ENCODE peak calls at places on chromosomes 7 and 10, in ten cellular contexts. F is nephron progenitor cell, T is BJ, E is RWPE2, M is thoracic aorta, J is MM.1S, I is right lobe of liver, B is astrocyte, G is fibroblast of lung, U is kidney. H is an unnamed sample.
A peak's percentile ranks its signal among the peaks of the same experiment; 100 is the strongest.

GRCh38 chr10:86316274-86316835 is 50.2 kb downstream of the GRID1 start:
- DNase-seq in F (no peak), T (no peak), E (peak; percentile 18), M (no peak), J (no peak), I (no peak), B (no peak), G (no peak), U (no peak), H (no peak)

GRCh38 chr7:105454058-105454739 is 65.5 kb upstream of the SRPK2 start:
- DNase-seq in F (no peak), T (peak; percentile 96), E (no peak), M (no peak), J (no peak), I (no peak), B (peak; percentile 89), G (peak; percentile 58), U (no peak), H (no peak)

GRCh38 chr7:57407125-57407524 is 42.9 kb upstream of the ZNF716 start:
- DNase-seq in F (no peak), T (no peak), E (no peak), M (no peak), J (no peak), I (no peak), B (no peak), G (no peak), U (no peak), H (peak; percentile 0)

GRCh38 chr7:111238891-111239290 is 148.0 kb downstream of the LRRN3 start:
- DNase-seq in F (no peak), T (no peak), E (no peak), M (no peak), J (no peak), I (no peak), B (peak; percentile 76), G (peak; percentile 76), U (no peak), H (no peak)

GRCh38 chr10:23643396-23643795 is 204.5 kb downstream of the OTUD1 start:
- DNase-seq in F (no peak), T (no peak), E (no peak), M (no peak), J (no peak), I (no peak), B (no peak), G (peak; percentile 53), U (no peak), H (no peak)

GRCh38 chr10:116779076-116779687 is 36.8 kb upstream of the HSPA12A start:
- DNase-seq in F (no peak), T (no peak), E (no peak), M (no peak), J (no peak), I (no peak), B (peak; percentile 17), G (peak; percentile 19), U (no peak), H (no peak)

GRCh38 chr7:18895456-18895855 is 222.0 kb downstream of the TWIST1 start:
- DNase-seq in F (no peak), T (peak; percentile 31), E (no peak), M (no peak), J (no peak), I (no peak), B (peak; percentile 84), G (peak; percentile 66), U (no peak), H (no peak)

GRCh38 chr10:22670796-22671195 is 43.6 kb downstream of the PIP4K2A start:
- DNase-seq in F (no peak), T (no peak), E (no peak), M (no peak), J (no peak), I (no peak), B (peak; percentile 67), G (peak; percentile 43), U (no peak), H (no peak)

GRCh38 chr10:101070098-101070497 is 8.3 kb downstream of the KAZALD1 start:
- DNase-seq in F (no peak), T (no peak), E (no peak), M (no peak), J (no peak), I (no peak), B (no peak), G (no peak), U (no peak), H (no peak)

GRCh38 chr7:964401-965231 is 10.1 kb upstream of the ADAP1 start:
- DNase-seq in F (no peak), T (no peak), E (peak; percentile 47), M (no peak), J (peak; percentile 56), I (peak; percentile 24), B (peak; percentile 47), G (peak; percentile 28), U (peak; percentile 78), H (no peak)

DNA sequence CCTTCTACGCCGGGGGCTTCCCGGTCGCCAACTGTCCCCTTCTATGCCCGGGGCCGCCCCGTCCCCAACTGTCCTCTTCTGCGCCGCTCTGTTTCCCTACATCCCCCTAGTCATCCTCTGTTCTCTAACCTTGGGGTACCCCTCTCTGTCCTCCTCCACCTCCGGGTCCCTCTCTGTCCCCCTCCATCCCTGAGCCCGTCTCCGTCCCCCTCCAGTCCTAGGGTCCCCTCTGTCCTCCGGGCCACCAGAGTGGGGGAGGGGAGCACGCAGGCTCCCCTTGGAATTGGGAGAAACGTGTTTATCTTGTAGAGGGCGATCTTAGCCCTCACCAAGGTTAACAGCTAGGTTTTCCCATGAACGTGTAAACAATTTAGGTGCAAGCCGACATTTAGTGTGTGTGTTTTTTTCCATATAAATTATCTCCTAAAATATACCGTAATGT is 861 bp upstream of the KLF6 start:
- DNase-seq in F (peak; percentile 42), T (no peak), E (no peak), M (no peak), J (peak; percentile 47), I (peak; percentile 71), B (peak; percentile 28), G (peak; percentile 68), U (peak; percentile 86), H (peak; percentile 51)
- TF ChIP-seq CTCF in F (no peak), T (peak; percentile 9), E (no peak), M (no peak), J (no peak), I (no peak), B (no peak), G (no peak), U (no peak), H (no peak)

GRCh38 chr10:1190052-1190395 is 133.8 kb downstream of the WDR37 start:
- DNase-seq in F (no peak), T (no peak), E (no peak), M (no peak), J (no peak), I (no peak), B (no peak), G (no peak), U (no peak), H (no peak)
- TF ChIP-seq CTCF in F (no peak), T (no peak), E (no peak), M (no peak), J (no peak), I (no peak), B (no peak), G (no peak), U (no peak), H (no peak)

GRCh38 chr10:91163709-91164474 is 56.6 kb upstream of the PCGF5 start:
- DNase-seq in F (peak; percentile 33), T (peak; percentile 52), E (peak; percentile 76), M (peak; percentile 71), J (no peak), I (peak; percentile 84), B (peak; percentile 68), G (peak; percentile 87), U (peak; percentile 92), H (peak; percentile 52)
- TF ChIP-seq CTCF in F (no peak), T (no peak), E (no peak), M (peak; percentile 34), J (no peak), I (no peak), B (no peak), G (no peak), U (peak; percentile 4), H (peak; percentile 13)

GRCh38 chr7:37097276-37097675 is 351.4 kb downstream of the ELMO1 start:
- DNase-seq in F (no peak), T (no peak), E (no peak), M (no peak), J (no peak), I (no peak), B (no peak), G (no peak), U (no peak), H (no peak)
- TF ChIP-seq CTCF in F (no peak), T (no peak), E (no peak), M (no peak), J (no peak), I (peak; percentile 27), B (no peak), G (no peak), U (peak; percentile 4), H (peak; percentile 20)

GRCh38 chr10:113735913-113736312 is 15.6 kb upstream of the PLEKHS1 start:
- DNase-seq in F (no peak), T (no peak), E (no peak), M (no peak), J (no peak), I (peak; percentile 21), B (no peak), G (peak; percentile 4), U (no peak), H (no peak)
- TF ChIP-seq CTCF in F (no peak), T (no peak), E (no peak), M (no peak), J (no peak), I (peak; percentile 46), B (no peak), G (no peak), U (peak; percentile 37), H (no peak)

GRCh38 chr7:49788455-49789059 is 15.1 kb downstream of the VWC2 start:
- DNase-seq in F (no peak), T (no peak), E (no peak), M (no peak), J (no peak), I (no peak), B (no peak), G (no peak), U (no peak), H (no peak)

GRCh38 chr7:49787980-49788379 is 14.5 kb downstream of the VWC2 start:
- DNase-seq in F (no peak), T (no peak), E (no peak), M (no peak), J (no peak), I (no peak), B (no peak), G (no peak), U (no peak), H (no peak)

GRCh38 chr7:49790209-49790608 is 16.8 kb downstream of the VWC2 start:
- DNase-seq in F (no peak), T (no peak), E (no peak), M (no peak), J (no peak), I (no peak), B (no peak), G (no peak), U (no peak), H (no peak)

GRCh38 chr7:49789736-49790135 is 16.3 kb downstream of the VWC2 start:
- DNase-seq in F (no peak), T (no peak), E (no peak), M (no peak), J (no peak), I (no peak), B (no peak), G (no peak), U (no peak), H (no peak)

GRCh38 chr7:49791089-49791741 is 17.8 kb downstream of the VWC2 start:
- DNase-seq in F (peak; percentile 31), T (no peak), E (no peak), M (no peak), J (peak; percentile 63), I (no peak), B (no peak), G (no peak), U (no peak), H (peak; percentile 65)
- TF ChIP-seq CTCF in F (peak; percentile 47), T (no peak), E (peak; percentile 14), M (peak; percentile 21), J (peak; percentile 69), I (peak; percentile 28), B (no peak), G (no peak), U (peak; percentile 39), H (peak; percentile 78)

H was measured in GM13977.